ENCODE peak calls at places on chromosome 10, in five cellular contexts. Y, D, M, C and P are unnamed samples. For H3K4me1, the result is how much of the 10 kb centered on the place peaks cover.

GRCh38 chr10:131731780-131732630 is 168.8 kb upstream of the PPP2R2D start:
- DNase-seq in Y (no peak), D (no peak), M (no peak), C (peak), P (no peak)

GRCh38 chr10:33298110-33298509 is 36.4 kb downstream of the NRP1 start:
- DNase-seq in Y (no peak), D (no peak), M (no peak), C (no peak), P (no peak)

GRCh38 chr10:52639652-52640051 is 132.9 kb downstream of the MBL2 start:
- DNase-seq in Y (no peak), D (no peak), M (no peak), C (no peak), P (no peak)

GRCh38 chr10:64332551-64332950 is 811.4 kb downstream of the REEP3 start:
- DNase-seq in Y (no peak), D (no peak), M (no peak), C (no peak), P (no peak)

GRCh38 chr10:26486985-26487850 is 49.1 kb downstream of the APBB1IP start:
- DNase-seq in Y (peak), D (no peak), M (no peak), C (peak), P (peak)

GRCh38 chr10:70993051-70993450 is 104.7 kb upstream of the PCBD1 start:
- DNase-seq in Y (no peak), D (no peak), M (no peak), C (peak), P (no peak)

GRCh38 chr10:69731184-69731583 is 70.5 kb upstream of the COL13A1 start:
- DNase-seq in Y (peak), D (no peak), M (no peak), C (peak), P (no peak)

GRCh38 chr10:68989317-68989990 is 851 bp downstream of the KIFBP start:
- DNase-seq in Y (peak), D (no peak), M (no peak), C (peak), P (no peak)

GRCh38 chr10:63757067-63757466 is 235.9 kb downstream of the REEP3 start:
- DNase-seq in Y (no peak), D (no peak), M (no peak), C (no peak), P (no peak)

GRCh38 chr10:13337827-13338196 is 10.3 kb downstream of the SEPHS1 start:
- DNase-seq in Y (no peak), D (no peak), M (no peak), C (no peak), P (no peak)

GRCh38 chr10:16519908-16520861 is 1.5 kb downstream of the C1QL3 start:
- DNase-seq in Y (no peak), D (no peak), M (no peak), C (no peak), P (no peak)

GRCh38 chr10:100481462-100482081 is 18.8 kb downstream of the WNT8B start:
- DNase-seq in Y (peak), D (peak), M (peak), C (peak), P (peak)

GRCh38 chr10:113023017-113023416 is 73.0 kb downstream of the TCF7L2 start:
- DNase-seq in Y (no peak), D (no peak), M (no peak), C (no peak), P (no peak)

GRCh38 chr10:113020838-113021237 is 70.8 kb downstream of the TCF7L2 start:
- DNase-seq in Y (no peak), D (no peak), M (no peak), C (no peak), P (no peak)

GRCh38 chr10:113020425-113020753 is 70.3 kb downstream of the TCF7L2 start:
- DNase-seq in Y (no peak), D (no peak), M (no peak), C (no peak), P (no peak)

GRCh38 chr10:113022265-113022664 is 72.2 kb downstream of the TCF7L2 start:
- DNase-seq in Y (no peak), D (no peak), M (no peak), C (no peak), P (no peak)

GRCh38 chr10:113021268-113022028 is 71.4 kb downstream of the TCF7L2 start:
- DNase-seq in Y (no peak), D (no peak), M (no peak), C (peak), P (no peak)
- H3K4me1 ChIP-seq in Y (half or more), D (half or more), M (under half), C (half or more), P (under half)

GRCh38 chr10:29559996-29560395 is 74.8 kb downstream of the SVIL start:
- DNase-seq in Y (no peak), D (no peak), M (no peak), C (no peak), P (no peak)
- H3K4me1 ChIP-seq in Y (under half), D (under half), M (under half), C (under half), P (under half)

GRCh38 chr10:22597142-22597541 is 117.2 kb downstream of the PIP4K2A start:
- DNase-seq in Y (peak), D (no peak), M (no peak), C (no peak), P (no peak)
- H3K4me1 ChIP-seq in Y (under half), D (under half), M (under half), C (under half), P (under half)

GRCh38 chr10:124645496-124646095 is 98.6 kb downstream of the FAM53B start:
- DNase-seq in Y (no peak), D (no peak), M (no peak), C (no peak), P (no peak)
- H3K4me1 ChIP-seq in Y (half or more), D (half or more), M (half or more), C (under half), P (under half)